ENCODE peak calls at places on chromosomes 5 and 9, in ten cellular contexts. H is psoas muscle, A is aorta, L is brain microvascular endothelial cell, V is ovary, C is uterus, G is SK-N-SH, P is H7, R is suprapubic skin, O is body of pancreas. Q is an unnamed sample. For H3K36me3, the result is how much of the 10 kb centered on the place peaks cover.

GRCh38 chr5:163571755-163572154 is 66.3 kb downstream of the MAT2B start:
- DNase-seq in H (no peak), P (no peak), G (peak), R (no peak), A (no peak), L (peak), O (no peak), V (peak), C (no peak), Q (peak)

GRCh38 chr9:114281421-114282103 is 41.3 kb upstream of the ORM1 start:
- DNase-seq in R (peak), H (peak), P (peak), O (peak), C (peak), V (peak), L (no peak), A (peak), G (peak), Q (peak)

GRCh38 chr5:78008356-78008967 is 232.3 kb upstream of the TBCA start:
- DNase-seq in O (no peak), P (no peak), V (no peak), A (no peak), C (no peak), L (peak), R (no peak), H (no peak), G (peak), Q (peak)

GRCh38 chr9:20684865-20685696 is 1.0 kb downstream of the FOCAD start:
- DNase-seq in O (no peak), G (no peak), H (no peak), C (no peak), V (no peak), P (no peak), R (no peak), A (no peak), L (peak), Q (no peak)

GRCh38 chr9:77597057-77597456 is 51.1 kb downstream of the GNA14 start:
- DNase-seq in O (no peak), A (no peak), L (no peak), G (no peak), R (no peak), V (no peak), P (no peak), C (no peak), H (no peak), Q (no peak)

GRCh38 chr5:23507278-23507685 is at the start of gene PRDM9:
- DNase-seq in V (peak), P (peak), A (peak), G (peak), L (no peak), R (no peak), H (peak), O (peak), C (peak), Q (peak)

GRCh38 chr5:39518516-39518915 is 93.7 kb upstream of the DAB2 start:
- DNase-seq in V (no peak), A (no peak), H (no peak), G (no peak), C (no peak), O (no peak), R (no peak), P (no peak), L (peak), Q (no peak)

GRCh38 chr9:426264-426663 is 211.6 kb downstream of the DOCK8 start:
- DNase-seq in A (no peak), P (no peak), L (no peak), G (no peak), O (no peak), V (no peak), R (no peak), C (no peak), H (no peak), Q (no peak)

GRCh38 chr5:125326114-125326513 is 579.7 kb upstream of the ZNF608 start:
- DNase-seq in R (no peak), H (no peak), G (peak), A (no peak), V (no peak), P (no peak), L (peak), O (peak), C (peak), Q (peak)

GRCh38 chr9:123028973-123029372 is 4.5 kb upstream of the GPR21 start:
- DNase-seq in H (no peak), A (no peak), O (no peak), G (no peak), R (no peak), V (no peak), L (no peak), P (no peak), C (no peak), Q (no peak)

GRCh38 chr5:132854301-132854700 is 12.0 kb downstream of the GDF9 start:
- DNase-seq in O (no peak), H (no peak), A (no peak), V (no peak), G (peak), C (no peak), P (no peak), R (no peak), L (no peak), Q (no peak)

GRCh38 chr5:157603333-157604190 is 28.0 kb upstream of the ADAM19 start:
- DNase-seq in L (peak), G (no peak), O (no peak), R (no peak), A (no peak), V (no peak), H (no peak), P (no peak), C (no peak), Q (no peak)

GRCh38 chr5:52997424-52997823 is 8.3 kb downstream of the ITGA2 start:
- DNase-seq in V (no peak), A (no peak), C (no peak), O (no peak), G (no peak), H (no peak), P (no peak), L (no peak), R (no peak), Q (no peak)

GRCh38 chr5:180284161-180284560 is 7.7 kb downstream of the MAPK9 start:
- DNase-seq in C (no peak), O (no peak), P (peak), R (no peak), A (no peak), V (no peak), H (no peak), G (no peak), L (no peak), Q (no peak)

GRCh38 chr5:180281706-180282105 is 10.2 kb downstream of the MAPK9 start:
- DNase-seq in R (no peak), C (no peak), O (no peak), L (no peak), G (no peak), V (no peak), P (no peak), A (no peak), H (no peak), Q (no peak)

GRCh38 chr5:180282281-180282680 is 9.6 kb downstream of the MAPK9 start:
- DNase-seq in G (no peak), R (no peak), V (no peak), L (no peak), P (no peak), O (no peak), H (no peak), A (no peak), C (no peak), Q (no peak)

GRCh38 chr5:180287404-180287803 is 4.5 kb downstream of the MAPK9 start:
- DNase-seq in P (no peak), C (no peak), L (no peak), H (no peak), R (no peak), V (no peak), O (no peak), G (no peak), A (no peak), Q (no peak)

GRCh38 chr5:180283026-180283615 is 8.8 kb downstream of the MAPK9 start:
- DNase-seq in O (no peak), L (no peak), G (no peak), A (no peak), R (no peak), P (no peak), V (no peak), H (no peak), C (no peak), Q (no peak)
- H3K36me3 ChIP-seq in O (under half), L (under half), G (under half), A (under half), R (half or more), P (under half), V (under half), H (under half), C (under half), Q (half or more)

GRCh38 chr9:97571664-97572063 is 61.5 kb downstream of the TSTD2 start:
- DNase-seq in V (no peak), G (peak), O (no peak), C (peak), R (no peak), A (no peak), L (no peak), P (no peak), H (peak), Q (no peak)
- H3K36me3 ChIP-seq in V (under half), G (under half), O (under half), C (under half), R (under half), A (under half), L (under half), P (under half), H (under half), Q (half or more)

GRCh38 chr5:142151436-142152382 is 43.1 kb downstream of the NDFIP1 start:
- DNase-seq in A (no peak), V (no peak), L (peak), G (peak), R (no peak), O (peak), P (peak), C (peak), H (no peak), Q (peak)
- H3K36me3 ChIP-seq in A (under half), V (under half), L (under half), G (under half), R (under half), O (under half), P (under half), C (under half), H (under half), Q (under half)

GRCh38 chr5:112795944-112796678 is 58.4 kb downstream of the APC start:
- DNase-seq in H (no peak), G (no peak), A (no peak), P (no peak), C (no peak), R (no peak), V (no peak), L (no peak), O (no peak), Q (no peak)
- H3K36me3 ChIP-seq in H (under half), G (under half), A (under half), P (under half), C (under half), R (half or more), V (under half), L (under half), O (under half), Q (under half)

DNA sequence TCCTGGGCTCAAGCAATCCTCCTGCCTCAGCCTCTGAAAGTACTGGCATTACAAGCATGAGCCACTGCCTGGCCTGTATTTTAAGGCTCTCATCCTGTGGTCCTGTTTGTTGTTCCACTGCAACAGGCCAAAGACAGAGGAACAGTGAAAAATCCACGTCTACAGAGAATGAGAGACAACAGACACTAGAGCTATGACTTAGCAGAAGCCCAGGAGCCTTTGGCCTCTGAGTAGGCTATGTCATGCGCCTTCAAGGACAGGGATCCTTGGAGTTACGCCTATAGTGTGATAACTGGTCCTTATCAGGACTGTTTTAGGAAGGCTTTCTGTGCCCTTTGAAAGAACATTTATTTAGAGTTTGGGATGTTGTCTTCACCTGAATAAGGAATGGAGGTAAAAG is 10.5 kb downstream of the POC5 start:
- DNase-seq in H (no peak), A (no peak), O (no peak), P (no peak), V (no peak), C (no peak), G (no peak), R (no peak), L (no peak), Q (no peak)
- H3K36me3 ChIP-seq in H (under half), A (under half), O (under half), P (under half), V (under half), C (under half), G (half or more), R (under half), L (under half), Q (under half)

DNA sequence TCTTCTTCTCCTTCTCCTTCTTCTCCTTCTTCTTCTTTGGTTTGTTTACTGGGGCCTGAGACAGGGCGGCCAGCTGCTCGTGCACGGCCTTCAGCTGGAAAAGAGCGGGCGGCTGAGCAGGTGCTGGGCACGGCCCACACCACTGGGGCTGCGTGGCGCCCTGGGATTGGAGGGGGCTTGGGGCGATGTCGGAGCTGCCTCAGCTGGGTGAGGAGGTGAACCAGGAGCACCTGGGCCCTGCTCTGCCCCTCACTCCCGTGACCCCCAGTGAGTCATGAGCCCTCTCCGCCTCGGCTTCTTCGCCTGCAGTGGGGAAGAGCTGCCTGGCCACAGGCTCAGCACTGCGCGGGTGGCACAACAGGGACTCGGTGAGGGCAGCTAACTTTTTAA is 14.9 kb downstream of the BRD3OS start:
- DNase-seq in H (no peak), C (no peak), V (no peak), P (no peak), R (no peak), G (no peak), A (peak), O (no peak), L (no peak), Q (no peak)
- H3K36me3 ChIP-seq in H (under half), C (under half), V (under half), P (under half), R (half or more), G (under half), A (under half), O (under half), L (under half), Q (half or more)

GRCh38 chr5:10265245-10266109 is 15.4 kb downstream of the CCT5 start:
- DNase-seq in C (no peak), V (no peak), L (no peak), A (no peak), P (no peak), H (no peak), R (no peak), O (no peak), G (no peak), Q (no peak)
- H3K36me3 ChIP-seq in C (under half), V (under half), L (half or more), A (under half), P (under half), H (under half), R (under half), O (under half), G (under half), Q (half or more)

GRCh38 chr9:37994639-37995347 is 74.2 kb downstream of the SHB start:
- DNase-seq in C (peak), H (peak), G (peak), P (no peak), A (peak), V (no peak), R (peak), O (peak), L (peak), Q (peak)
- H3K36me3 ChIP-seq in C (under half), H (under half), G (under half), P (under half), A (under half), V (under half), R (under half), O (under half), L (under half), Q (under half)